ENCODE peak calls at places on chromosomes 3 and 15, in ten cellular contexts. Z is Peyer's patch, S is HFFc6, T is hepatocyte, G is dorsolateral prefrontal cortex, U is natural killer cell, X is GM06990, I is ovary, B is astrocyte of the spinal cord, O is AG04450. C is an unnamed sample.

GRCh38 chr3:64801856-64802255 is 114.1 kb upstream of the ADAMTS9 start:
- DNase-seq in Z (no peak), S (no peak), T (no peak), G (no peak), U (no peak), X (no peak), I (no peak), B (no peak), O (no peak), C (no peak)

GRCh38 chr3:117919611-117920010 is 1115.0 kb downstream of the IGSF11 start:
- DNase-seq in Z (no peak), S (no peak), T (no peak), G (no peak), U (no peak), X (no peak), I (no peak), B (no peak), O (no peak), C (no peak)

GRCh38 chr3:86815880-86816279 is 175.1 kb downstream of the VGLL3 start:
- DNase-seq in Z (no peak), S (peak), T (no peak), G (no peak), U (no peak), X (no peak), I (no peak), B (no peak), O (no peak), C (no peak)

GRCh38 chr3:183341545-183342288 is 86.7 kb downstream of the MCF2L2 start:
- DNase-seq in Z (no peak), S (no peak), T (no peak), G (no peak), U (no peak), X (no peak), I (no peak), B (no peak), O (no peak), C (no peak)

GRCh38 chr3:96915465-96915864 is 101.1 kb downstream of the EPHA6 start:
- DNase-seq in Z (no peak), S (no peak), T (no peak), G (no peak), U (no peak), X (no peak), I (no peak), B (no peak), O (no peak), C (no peak)

GRCh38 chr3:11720220-11721113 is 76.8 kb upstream of the VGLL4 start:
- DNase-seq in Z (peak), S (peak), T (peak), G (peak), U (peak), X (peak), I (peak), B (peak), O (no peak), C (no peak)

GRCh38 chr15:62110000-62110851 is 43.4 kb downstream of the C2CD4A start:
- DNase-seq in Z (no peak), S (peak), T (peak), G (no peak), U (no peak), X (no peak), I (no peak), B (peak), O (no peak), C (no peak)

GRCh38 chr15:25342629-25343028 is 96.2 kb downstream of the UBE3A start:
- DNase-seq in Z (no peak), S (no peak), T (no peak), G (no peak), U (no peak), X (no peak), I (no peak), B (no peak), O (no peak), C (no peak)

GRCh38 chr15:62412634-62413033 is 247.5 kb upstream of the C2CD4B start:
- DNase-seq in Z (no peak), S (no peak), T (no peak), G (no peak), U (no peak), X (no peak), I (no peak), B (no peak), O (no peak), C (no peak)

GRCh38 chr3:186217820-186218164 is 108.9 kb upstream of the ETV5 start:
- DNase-seq in Z (no peak), S (no peak), T (no peak), G (no peak), U (no peak), X (peak), I (no peak), B (no peak), O (no peak), C (no peak)

GRCh38 chr15:73727330-73728018 is 25.7 kb downstream of the INSYN1 start:
- DNase-seq in Z (no peak), S (peak), T (peak), G (no peak), U (no peak), X (no peak), I (no peak), B (peak), O (peak), C (no peak)

GRCh38 chr15:92571824-92572223 is 83.8 kb downstream of the FAM174B start:
- DNase-seq in Z (no peak), S (no peak), T (no peak), G (no peak), U (no peak), X (no peak), I (no peak), B (no peak), O (no peak), C (no peak)

GRCh38 chr3:63355809-63356208 is 77.7 kb downstream of the SYNPR start:
- DNase-seq in Z (no peak), S (peak), T (no peak), G (no peak), U (no peak), X (no peak), I (no peak), B (no peak), O (no peak), C (no peak)

GRCh38 chr3:119778811-119779210 is 3.1 kb upstream of the NR1I2 start:
- DNase-seq in Z (no peak), S (no peak), T (no peak), G (no peak), U (no peak), X (no peak), I (no peak), B (no peak), O (no peak), C (no peak)

GRCh38 chr15:68644088-68644904 is 65.5 kb downstream of the CORO2B start:
- DNase-seq in Z (no peak), S (peak), T (peak), G (no peak), U (no peak), X (no peak), I (peak), B (peak), O (peak), C (no peak)

GRCh38 chr15:67592245-67592644 is 49.7 kb downstream of the MAP2K5 start:
- DNase-seq in Z (no peak), S (no peak), T (no peak), G (no peak), U (no peak), X (no peak), I (no peak), B (no peak), O (no peak), C (no peak)

GRCh38 chr3:38247366-38248035 is 18.1 kb upstream of the SLC22A13 start:
- DNase-seq in Z (no peak), S (peak), T (peak), G (no peak), U (no peak), X (no peak), I (no peak), B (peak), O (peak), C (no peak)

GRCh38 chr15:86178845-86179244 is 99.2 kb downstream of the AGBL1 start:
- DNase-seq in Z (no peak), S (no peak), T (no peak), G (no peak), U (no peak), X (no peak), I (no peak), B (no peak), O (no peak), C (no peak)

GRCh38 chr15:48109856-48110531 is 10.8 kb upstream of the SLC24A5 start:
- DNase-seq in Z (no peak), S (no peak), T (no peak), G (no peak), U (no peak), X (no peak), I (no peak), B (no peak), O (no peak), C (no peak)
- TF ChIP-seq CTCF in Z (no peak), S (no peak), T (no peak), G (no peak), U (no peak), X (no peak), I (no peak), B (no peak), O (peak), C (no peak)

GRCh38 chr15:39869858-39870515 is 50.1 kb downstream of the GPR176 start:
- DNase-seq in Z (no peak), S (no peak), T (no peak), G (no peak), U (no peak), X (no peak), I (no peak), B (no peak), O (no peak), C (no peak)

GRCh38 chr15:39873978-39874377 is 46.1 kb downstream of the GPR176 start:
- DNase-seq in Z (no peak), S (no peak), T (no peak), G (no peak), U (no peak), X (peak), I (no peak), B (no peak), O (no peak), C (no peak)

GRCh38 chr15:39878401-39878775 is 41.7 kb downstream of the GPR176 start:
- DNase-seq in Z (no peak), S (no peak), T (no peak), G (no peak), U (no peak), X (no peak), I (no peak), B (no peak), O (no peak), C (no peak)

GRCh38 chr15:39869251-39869650 is 50.8 kb downstream of the GPR176 start:
- DNase-seq in Z (no peak), S (no peak), T (no peak), G (no peak), U (no peak), X (no peak), I (no peak), B (no peak), O (no peak), C (no peak)

GRCh38 chr15:39874890-39875549 is 45.0 kb downstream of the GPR176 start:
- DNase-seq in Z (no peak), S (peak), T (peak), G (no peak), U (no peak), X (peak), I (no peak), B (peak), O (no peak), C (no peak)
- TF ChIP-seq CTCF in Z (peak), S (peak), T (peak), G (peak), U (peak), X (peak), I (no peak), B (peak), O (peak), C (no peak)

GRCh38 chr3:111864821-111865656 is 6.0 kb downstream of the PHLDB2 start:
- DNase-seq in Z (no peak), S (peak), T (peak), G (no peak), U (no peak), X (no peak), I (no peak), B (peak), O (peak), C (no peak)
- TF ChIP-seq CTCF in Z (no peak), S (peak), T (peak), G (no peak), U (no peak), X (no peak), I (no peak), B (peak), O (peak), C (no peak)

DNA sequence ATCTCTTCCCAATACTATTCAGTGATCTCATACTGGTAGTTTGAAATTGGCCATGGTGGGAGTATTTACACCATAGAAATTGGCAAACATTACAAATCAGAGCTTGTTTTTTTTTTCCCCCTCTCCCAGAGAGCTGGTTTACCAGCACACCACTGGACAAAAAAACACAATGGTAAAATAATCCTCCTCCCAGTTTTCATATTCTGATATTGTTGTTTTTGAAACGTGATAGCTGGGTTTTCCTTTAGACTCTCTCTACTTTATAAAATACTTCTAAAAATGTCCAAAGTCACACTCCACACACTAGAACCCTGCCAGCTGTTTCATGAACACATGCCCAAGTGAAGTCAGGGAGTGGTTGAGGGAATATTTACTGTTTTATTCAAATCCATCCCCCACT is 187.5 kb downstream of the DTWD1 start:
- DNase-seq in Z (no peak), S (no peak), T (no peak), G (no peak), U (no peak), X (no peak), I (no peak), B (no peak), O (no peak), C (no peak)
- TF ChIP-seq CTCF in Z (no peak), S (no peak), T (no peak), G (no peak), U (no peak), X (no peak), I (no peak), B (no peak), O (no peak), C (no peak)

GRCh38 chr3:159513867-159514380 is 474.7 kb upstream of the IL12A start:
- DNase-seq in Z (no peak), S (peak), T (no peak), G (no peak), U (no peak), X (no peak), I (no peak), B (no peak), O (no peak), C (no peak)
- TF ChIP-seq CTCF in Z (no peak), S (no peak), T (no peak), G (no peak), U (no peak), X (no peak), I (no peak), B (no peak), O (no peak), C (no peak)

GRCh38 chr3:75906555-75907112 is 121.3 kb upstream of the ZNF717 start:
- DNase-seq in Z (no peak), S (no peak), T (peak), G (peak), U (no peak), X (no peak), I (no peak), B (peak), O (peak), C (no peak)
- TF ChIP-seq CTCF in Z (no peak), S (peak), T (peak), G (no peak), U (no peak), X (no peak), I (no peak), B (peak), O (peak), C (no peak)

DNA sequence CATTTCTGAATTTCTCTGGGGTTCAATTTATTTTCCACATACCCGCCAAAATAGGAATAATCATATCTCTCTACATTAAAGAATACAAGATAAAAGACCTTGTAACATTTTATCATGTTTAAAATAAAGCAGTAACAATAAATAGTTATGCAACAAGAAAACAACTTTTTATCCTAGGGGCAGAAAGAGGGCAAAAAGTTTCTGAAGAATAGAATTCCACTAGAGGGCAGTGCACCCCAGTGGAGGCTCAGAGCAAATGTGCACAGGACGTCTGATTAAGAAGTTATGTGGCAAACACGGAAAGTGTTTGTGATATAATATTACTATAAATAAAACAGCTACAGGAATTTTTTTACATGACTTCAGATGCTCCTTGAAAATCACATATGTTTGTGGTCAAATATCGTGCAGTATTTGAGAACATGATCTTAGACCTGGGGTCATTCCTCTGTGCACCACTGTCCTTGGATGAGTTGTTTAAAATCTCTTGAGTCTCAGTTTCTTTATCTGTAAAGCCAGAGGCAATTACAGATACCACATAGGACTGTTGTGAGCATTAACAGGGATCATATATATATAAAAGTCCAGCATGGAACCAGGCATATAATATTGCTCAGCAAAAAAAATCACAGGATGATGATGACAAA is 13.2 kb upstream of the PIK3R4 start:
- DNase-seq in Z (peak), S (peak), T (peak), G (no peak), U (no peak), X (no peak), I (no peak), B (peak), O (peak), C (no peak)
- TF ChIP-seq CTCF in Z (peak), S (peak), T (peak), G (peak), U (peak), X (peak), I (peak), B (peak), O (peak), C (peak)

DNA sequence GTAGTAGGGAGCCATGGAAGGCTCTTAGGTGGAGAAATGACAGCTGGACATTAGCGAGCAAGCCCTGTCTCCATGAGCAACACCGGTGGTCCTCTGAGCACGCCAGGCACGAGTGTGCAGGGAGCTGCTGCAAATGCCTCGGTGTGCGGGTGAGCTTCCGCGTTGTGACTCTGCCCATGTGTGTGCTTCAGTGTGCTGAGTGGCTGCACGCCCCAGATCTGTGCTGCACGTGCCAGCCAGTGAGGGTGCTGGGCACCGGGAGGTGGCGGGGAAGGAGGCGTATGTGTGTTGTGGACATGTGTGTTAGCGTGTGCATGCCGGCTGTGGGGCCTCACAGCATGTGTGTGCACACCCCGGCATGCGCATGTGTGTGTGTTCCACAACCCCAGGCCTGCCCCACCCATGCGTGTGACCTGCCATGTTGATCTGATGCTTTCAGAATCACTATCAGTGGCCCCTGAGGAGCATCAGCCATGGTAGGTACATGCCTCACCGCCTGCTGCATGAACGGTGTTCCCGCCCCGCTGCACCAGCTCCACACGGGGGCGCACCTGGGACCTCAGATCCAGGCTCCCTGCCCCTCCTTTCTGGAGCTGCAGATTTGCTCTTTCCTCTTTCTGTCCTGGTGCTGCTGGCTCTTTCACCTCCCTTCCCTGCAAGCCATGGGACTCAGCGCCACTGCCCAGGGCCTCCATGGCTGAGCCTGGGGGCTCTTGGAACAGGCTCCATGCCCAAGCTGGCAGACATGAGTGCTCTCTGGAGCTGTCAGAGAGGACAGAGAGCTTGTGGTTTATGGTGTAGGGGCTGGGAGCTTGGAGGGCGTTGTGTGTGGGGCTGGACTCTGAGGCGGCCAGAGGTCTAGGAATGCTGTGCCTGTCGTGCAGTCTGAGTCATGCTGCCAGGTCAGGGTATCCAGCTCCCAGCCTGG is 169.4 kb downstream of the TBC1D2B start:
- DNase-seq in Z (peak), S (peak), T (peak), G (no peak), U (no peak), X (peak), I (peak), B (peak), O (no peak), C (no peak)
- TF ChIP-seq CTCF in Z (peak), S (peak), T (no peak), G (no peak), U (no peak), X (peak), I (no peak), B (peak), O (peak), C (no peak)

DNA sequence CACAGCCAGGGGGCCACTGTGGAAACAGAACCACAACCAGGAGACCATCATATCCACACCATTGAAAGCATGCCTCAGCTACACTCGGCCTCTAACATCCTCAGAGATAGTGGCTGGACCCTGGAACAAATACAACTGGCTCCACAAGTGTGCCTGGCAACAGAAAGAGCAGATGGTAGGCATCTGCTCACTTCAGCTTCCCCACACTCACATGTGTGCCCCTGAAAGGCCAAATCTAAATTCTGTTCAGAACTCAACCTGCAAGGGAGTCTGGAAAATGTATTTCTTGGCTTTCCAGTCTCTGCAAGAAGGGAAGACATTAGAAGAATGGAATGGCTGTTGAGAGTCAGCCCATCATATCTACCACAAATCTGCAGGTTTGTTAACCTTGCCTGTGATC is 54.7 kb upstream of the CTNNB1 start:
- DNase-seq in Z (no peak), S (no peak), T (no peak), G (no peak), U (no peak), X (no peak), I (no peak), B (no peak), O (no peak), C (no peak)
- TF ChIP-seq CTCF in Z (no peak), S (no peak), T (no peak), G (no peak), U (no peak), X (no peak), I (no peak), B (no peak), O (no peak), C (no peak)

DNA sequence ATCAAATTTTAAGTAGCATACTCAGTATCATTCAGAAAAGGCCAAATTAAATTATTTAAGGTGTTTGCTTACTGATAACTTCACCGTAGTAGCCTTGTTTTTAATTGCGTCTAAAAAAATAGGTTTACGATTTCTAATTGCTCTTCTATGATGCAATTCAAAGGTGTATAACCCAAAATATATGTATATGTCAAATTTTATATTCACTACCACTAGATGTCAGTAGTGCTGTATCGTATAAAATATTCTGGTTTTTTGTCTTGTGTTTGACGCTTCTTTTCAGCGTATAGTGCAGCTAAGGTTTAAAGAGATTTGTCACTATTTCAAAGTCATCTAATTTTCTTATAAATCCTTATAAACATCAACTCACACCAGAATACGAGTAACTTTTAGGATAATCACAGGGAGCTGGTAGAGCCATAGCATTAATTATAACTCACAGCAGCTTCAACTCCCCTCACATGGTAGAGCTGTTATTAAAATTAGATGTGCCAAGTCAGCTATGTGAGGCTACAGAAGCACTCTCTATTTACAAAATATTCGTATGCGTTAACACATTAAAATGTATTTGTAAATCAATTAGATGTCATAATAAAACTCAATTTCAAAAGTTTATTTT is 3.5 kb downstream of the PFN2 start:
- DNase-seq in Z (no peak), S (peak), T (peak), G (no peak), U (no peak), X (peak), I (no peak), B (peak), O (no peak), C (no peak)
- TF ChIP-seq CTCF in Z (peak), S (peak), T (peak), G (peak), U (peak), X (peak), I (peak), B (peak), O (peak), C (no peak)